ENCODE peak calls at places on chromosomes 5 and 9, in eight cellular contexts. P is bronchial epithelial cell, S is GM20000, K is cardiac muscle cell, M is psoas muscle, F is LoVo, A is Panc1, C is left ventricle myocardium inferior. U is an unnamed sample.

GRCh38 chr5:66346869-66347268 is 202.8 kb downstream of the SREK1 start:
- DNase-seq in P (no peak), S (no peak), K (no peak), M (no peak), F (no peak), A (no peak), C (no peak), U (no peak)

GRCh38 chr5:10590226-10591047 is 26.6 kb downstream of the ANKRD33B start:
- DNase-seq in P (peak), S (no peak), K (no peak), M (no peak), F (no peak), A (no peak), C (no peak), U (no peak)

GRCh38 chr9:27549196-27549737 is 19.7 kb upstream of the MOB3B start:
- DNase-seq in P (no peak), S (no peak), K (no peak), M (no peak), F (no peak), A (no peak), C (no peak), U (no peak)

GRCh38 chr5:74017112-74017511 is 391.1 kb downstream of the ARHGEF28 start:
- DNase-seq in P (peak), S (no peak), K (no peak), M (no peak), F (peak), A (no peak), C (no peak), U (no peak)

GRCh38 chr9:128683340-128684064 is 5.5 kb upstream of the SET start:
- DNase-seq in P (peak), S (peak), K (peak), M (no peak), F (peak), A (no peak), C (peak), U (no peak)

GRCh38 chr5:103519550-103519949 is 43.0 kb downstream of the NUDT12 start:
- DNase-seq in P (no peak), S (no peak), K (peak), M (no peak), F (no peak), A (no peak), C (no peak), U (peak)

GRCh38 chr5:500491-500890 is 23.8 kb downstream of the SLC9A3 start:
- DNase-seq in P (no peak), S (no peak), K (no peak), M (no peak), F (no peak), A (no peak), C (no peak), U (no peak)

GRCh38 chr9:1709347-1709746 is 305.8 kb upstream of the SMARCA2 start:
- DNase-seq in P (peak), S (peak), K (no peak), M (no peak), F (no peak), A (no peak), C (no peak), U (no peak)

GRCh38 chr5:134545070-134545868 is 19.8 kb downstream of the JADE2 start:
- DNase-seq in P (no peak), S (no peak), K (no peak), M (peak), F (no peak), A (no peak), C (peak), U (no peak)

GRCh38 chr9:128617943-128618342 is 38.7 kb downstream of the DYNC2I2 start:
- DNase-seq in P (no peak), S (no peak), K (no peak), M (no peak), F (no peak), A (no peak), C (no peak), U (no peak)

GRCh38 chr9:88280816-88281382 is 107.3 kb upstream of the SPIN1 start:
- DNase-seq in P (no peak), S (no peak), K (no peak), M (no peak), F (peak), A (no peak), C (no peak), U (no peak)

GRCh38 chr9:97312101-97312500 is 4.6 kb downstream of the CCDC180 start:
- DNase-seq in P (no peak), S (no peak), K (no peak), M (no peak), F (no peak), A (no peak), C (no peak), U (no peak)

GRCh38 chr5:137466888-137467287 is 32.2 kb downstream of the SPOCK1 start:
- DNase-seq in P (peak), S (no peak), K (no peak), M (peak), F (no peak), A (no peak), C (no peak), U (no peak)

GRCh38 chr5:41869150-41869738 is 981 bp downstream of the OXCT1 start:
- DNase-seq in P (peak), S (peak), K (no peak), M (peak), F (no peak), A (no peak), C (peak), U (no peak)

GRCh38 chr9:123382659-123383511 is 26.9 kb downstream of the CRB2 start:
- DNase-seq in P (no peak), S (no peak), K (no peak), M (no peak), F (no peak), A (no peak), C (no peak), U (no peak)

GRCh38 chr9:2691626-2692025 is 25.7 kb upstream of the KCNV2 start:
- DNase-seq in P (no peak), S (no peak), K (no peak), M (no peak), F (no peak), A (no peak), C (no peak), U (no peak)

GRCh38 chr9:134816264-134816663 is 64.3 kb upstream of the FCN2 start:
- DNase-seq in P (no peak), S (no peak), K (no peak), M (no peak), F (no peak), A (no peak), C (no peak), U (no peak)

GRCh38 chr5:82349651-82350050 is 71.5 kb upstream of the RPS23 start:
- DNase-seq in P (peak), S (peak), K (peak), M (peak), F (no peak), A (no peak), C (no peak), U (peak)

GRCh38 chr5:21776466-21776865 is 1076.7 kb downstream of the CDH12 start:
- DNase-seq in P (no peak), S (no peak), K (no peak), M (no peak), F (no peak), A (no peak), C (no peak), U (no peak)

GRCh38 chr9:2745560-2746380 is 28.5 kb downstream of the KCNV2 start:
- DNase-seq in P (peak), S (no peak), K (no peak), M (no peak), F (no peak), A (no peak), C (no peak), U (no peak)

GRCh38 chr5:90548069-90548593 is 10.5 kb upstream of the ADGRV1 start:
- DNase-seq in P (peak), S (no peak), K (peak), M (no peak), F (peak), A (no peak), C (no peak), U (peak)

GRCh38 chr5:60929024-60929423 is 15.8 kb downstream of the ERCC8 start:
- DNase-seq in P (peak), S (no peak), K (no peak), M (no peak), F (no peak), A (no peak), C (no peak), U (no peak)

GRCh38 chr5:152271420-152271819 is 133.7 kb downstream of the NMUR2 start:
- DNase-seq in P (peak), S (peak), K (peak), M (no peak), F (peak), A (no peak), C (no peak), U (peak)

GRCh38 chr9:88989961-88990570 is 1.2 kb upstream of the S1PR3 start:
- DNase-seq in P (no peak), S (no peak), K (peak), M (no peak), F (no peak), A (no peak), C (no peak), U (no peak)

GRCh38 chr9:105144841-105145240 is 99.6 kb upstream of the SLC44A1 start:
- DNase-seq in P (no peak), S (no peak), K (no peak), M (no peak), F (no peak), A (no peak), C (no peak), U (no peak)

GRCh38 chr5:103428411-103428871 is 134.1 kb downstream of the NUDT12 start:
- DNase-seq in P (no peak), S (no peak), K (no peak), M (no peak), F (no peak), A (no peak), C (peak), U (no peak)

GRCh38 chr5:42064821-42065220 is 139.7 kb downstream of the FBXO4 start:
- DNase-seq in P (peak), S (no peak), K (no peak), M (no peak), F (no peak), A (no peak), C (no peak), U (no peak)

GRCh38 chr9:133127340-133127981 is 6.4 kb upstream of the RALGDS start:
- DNase-seq in P (peak), S (no peak), K (no peak), M (peak), F (no peak), A (no peak), C (no peak), U (no peak)

GRCh38 chr9:115373000-115373709 is 255.2 kb upstream of the TNC start:
- DNase-seq in P (peak), S (peak), K (no peak), M (no peak), F (peak), A (peak), C (no peak), U (peak)

GRCh38 chr5:112263469-112263868 is 155.6 kb downstream of the EPB41L4A start:
- DNase-seq in P (no peak), S (no peak), K (no peak), M (no peak), F (no peak), A (no peak), C (no peak), U (no peak)

GRCh38 chr5:75021229-75021628 is 31.1 kb downstream of the GCNT4 start:
- DNase-seq in P (no peak), S (no peak), K (no peak), M (no peak), F (no peak), A (no peak), C (no peak), U (no peak)

GRCh38 chr5:26942481-26942880 is 95.9 kb downstream of the CDH9 start:
- DNase-seq in P (peak), S (no peak), K (no peak), M (no peak), F (no peak), A (no peak), C (no peak), U (no peak)

GRCh38 chr9:95508242-95508967 is 8.4 kb downstream of the PTCH1 start:
- DNase-seq in P (no peak), S (peak), K (no peak), M (no peak), F (no peak), A (no peak), C (no peak), U (no peak)

GRCh38 chr5:154278908-154279307 is 88.4 kb downstream of the GALNT10 start:
- DNase-seq in P (no peak), S (no peak), K (no peak), M (no peak), F (no peak), A (no peak), C (no peak), U (no peak)

GRCh38 chr5:141508440-141508807 is 19.5 kb downstream of the PCDHGC5 start:
- DNase-seq in P (no peak), S (no peak), K (no peak), M (no peak), F (no peak), A (no peak), C (no peak), U (no peak)

GRCh38 chr5:34012791-34013190 is 4.9 kb upstream of the AMACR start:
- DNase-seq in P (no peak), S (no peak), K (no peak), M (no peak), F (no peak), A (no peak), C (no peak), U (no peak)

GRCh38 chr5:138180183-138180782 is 1.4 kb downstream of the KIF20A start:
- DNase-seq in P (peak), S (peak), K (peak), M (no peak), F (peak), A (peak), C (no peak), U (peak)

U was measured in HuH-7.